ENCODE peak calls at places on chromosome 10, in nine cellular contexts. W is GDM1; E is C1 segment of cervical spinal cord; D is T-cell; T is caudate nucleus; H is ELF-1; X is heart left ventricle; B is smooth muscle cell of the brain vasculature; V is stimulated activated CD8-positive, alpha-beta memory T cell treated with anti-CD3 and anti-CD28 coated beads, Interleukin-15, amount 100 ng/mL, for 24 hours. L is an unnamed sample.

GRCh38 chr10:75469018-75469616 is 37.7 kb downstream of the LRMDA start:
- DNase-seq in V (no peak), T (no peak), D (no peak), B (no peak), H (no peak), W (no peak), E (no peak), X (peak; percentile 49), L (no peak)

GRCh38 chr10:1270490-1270889 is 214.3 kb downstream of the WDR37 start:
- DNase-seq in E (no peak), B (no peak), X (no peak), V (no peak), H (no peak), D (no peak), T (no peak), W (no peak), L (no peak)

GRCh38 chr10:84138478-84139125 is 707 bp upstream of the GHITM start:
- DNase-seq in T (no peak), X (no peak), E (no peak), B (no peak), V (peak; percentile 10), W (no peak), D (peak; percentile 43), H (no peak), L (no peak)

GRCh38 chr10:21176934-21177480 is 279.9 kb upstream of the NEBL start:
- DNase-seq in W (no peak), X (no peak), E (no peak), B (no peak), D (no peak), T (no peak), H (no peak), V (no peak), L (no peak)

GRCh38 chr10:13767721-13768178 is 181.0 kb downstream of the PRPF18 start:
- DNase-seq in E (no peak), D (no peak), T (no peak), V (no peak), B (no peak), X (no peak), H (peak; percentile 90), W (no peak), L (no peak)

GRCh38 chr10:3068968-3069737 is 1.8 kb downstream of the PFKP start:
- DNase-seq in T (no peak), E (no peak), W (no peak), H (no peak), B (no peak), X (no peak), V (no peak), D (peak; percentile 18), L (no peak)

GRCh38 chr10:21347043-21347799 is 178.3 kb downstream of the SKIDA1 start:
- DNase-seq in T (no peak), H (no peak), X (no peak), E (no peak), W (no peak), D (no peak), V (no peak), B (no peak), L (no peak)

GRCh38 chr10:86711957-86712708 is 43.8 kb downstream of the LDB3 start:
- DNase-seq in E (no peak), B (no peak), W (peak; percentile 41), X (no peak), D (peak; percentile 40), T (no peak), H (peak; percentile 66), V (no peak), L (peak; percentile 49)

GRCh38 chr10:112716924-112717348 is 233.1 kb upstream of the TCF7L2 start:
- DNase-seq in E (no peak), V (no peak), X (no peak), D (no peak), B (peak; percentile 28), W (no peak), H (no peak), T (no peak), L (no peak)

GRCh38 chr10:129192344-129193128 is 274.5 kb upstream of the MGMT start:
- DNase-seq in X (peak; percentile 60), H (peak; percentile 55), W (no peak), D (no peak), T (no peak), E (no peak), B (no peak), V (no peak), L (no peak)

GRCh38 chr10:74969093-74969492 is 142.4 kb upstream of the SAMD8 start:
- DNase-seq in H (no peak), X (no peak), W (no peak), V (no peak), E (no peak), B (no peak), D (no peak), T (no peak), L (no peak)

GRCh38 chr10:60086862-60087261 is 180.5 kb upstream of the CCDC6 start:
- DNase-seq in W (no peak), E (no peak), D (no peak), X (no peak), B (no peak), V (no peak), H (no peak), T (no peak), L (no peak)

GRCh38 chr10:85791846-85792532 is 574.6 kb downstream of the GRID1 start:
- DNase-seq in B (no peak), V (no peak), D (no peak), T (no peak), E (no peak), H (no peak), W (no peak), X (no peak), L (no peak)

GRCh38 chr10:96400465-96400864 is 41.7 kb upstream of the OPALIN start:
- DNase-seq in T (no peak), X (no peak), V (no peak), H (no peak), D (no peak), E (peak; percentile 54), W (no peak), B (no peak), L (no peak)

GRCh38 chr10:80530816-80531215 is 6.9 kb upstream of the SH2D4B start:
- DNase-seq in T (no peak), W (peak; percentile 15), X (no peak), B (no peak), D (peak; percentile 30), H (no peak), V (no peak), E (no peak), L (no peak)

GRCh38 chr10:132837905-132838304 is 52.0 kb upstream of the NKX6-2 start:
- DNase-seq in T (no peak), D (no peak), X (no peak), W (no peak), B (no peak), V (no peak), E (no peak), H (no peak), L (no peak)

GRCh38 chr10:77631241-77631640 is 6.4 kb downstream of the KCNMA1 start:
- DNase-seq in H (no peak), E (no peak), X (no peak), V (no peak), B (no peak), W (no peak), T (peak; percentile 36), D (no peak), L (no peak)

GRCh38 chr10:124593431-124593985 is 131.9 kb downstream of the LHPP start:
- DNase-seq in E (no peak), H (no peak), W (no peak), X (peak; percentile 15), D (no peak), V (no peak), T (no peak), B (no peak), L (no peak)

GRCh38 chr10:68666280-68666760 is 54.7 kb upstream of the CCAR1 start:
- DNase-seq in E (no peak), X (no peak), H (no peak), T (no peak), V (no peak), D (no peak), W (no peak), B (peak; percentile 10), L (no peak)

GRCh38 chr10:34627331-34627730 is 187.8 kb downstream of the PARD3 start:
- DNase-seq in H (no peak), B (no peak), V (no peak), X (no peak), E (no peak), D (no peak), W (no peak), T (no peak), L (no peak)

GRCh38 chr10:85851300-85851699 is 515.3 kb downstream of the GRID1 start:
- DNase-seq in D (no peak), X (no peak), E (no peak), B (no peak), H (no peak), V (no peak), W (no peak), T (no peak), L (no peak)

GRCh38 chr10:102327002-102327401 is 68.5 kb upstream of the NFKB2 start:
- DNase-seq in W (no peak), T (no peak), B (no peak), E (no peak), H (peak; percentile 19), V (no peak), X (no peak), D (no peak), L (no peak)

GRCh38 chr10:86348321-86349210 is 18.0 kb downstream of the GRID1 start:
- DNase-seq in H (peak; percentile 56), X (peak; percentile 21), B (no peak), E (peak; percentile 24), D (no peak), V (no peak), T (no peak), W (no peak), L (no peak)

GRCh38 chr10:28769147-28769604 is 91.9 kb downstream of the BAMBI start:
- DNase-seq in B (no peak), W (no peak), T (no peak), X (no peak), D (no peak), E (no peak), V (no peak), H (no peak), L (no peak)

GRCh38 chr10:5575482-5576153 is 50.9 kb downstream of the CALML3 start:
- DNase-seq in D (no peak), B (no peak), H (peak; percentile 24), V (no peak), X (no peak), W (no peak), T (no peak), E (no peak), L (no peak)

GRCh38 chr10:35564276-35564982 is 40.7 kb upstream of the GJD4 start:
- DNase-seq in V (no peak), B (no peak), W (peak; percentile 62), D (no peak), T (no peak), X (peak; percentile 40), E (no peak), H (no peak), L (no peak)